ENCODE peak calls at places on chromosomes 2 and 18, in eight cellular contexts. R, U, L, Y, N, X, V and K are unnamed samples.

GRCh38 chr2:162545254-162545653 is 201.3 kb downstream of the GCA start:
- DNase-seq in R (no peak), U (no peak), L (no peak), Y (no peak), N (no peak), X (no peak), V (no peak), K (no peak)

GRCh38 chr18:26322892-26323653 is 96.8 kb downstream of the TAF4B start:
- DNase-seq in R (no peak), U (no peak), L (no peak), Y (no peak), N (no peak), X (no peak), V (no peak), K (no peak)

GRCh38 chr2:223122706-223123265 is 70.8 kb downstream of the KCNE4 start:
- DNase-seq in R (no peak), U (no peak), L (no peak), Y (no peak), N (no peak), X (peak), V (no peak), K (no peak)

GRCh38 chr2:145750074-145750473 is 1230.2 kb upstream of the ZEB2 start:
- DNase-seq in R (no peak), U (no peak), L (no peak), Y (no peak), N (no peak), X (no peak), V (no peak), K (no peak)

GRCh38 chr2:181998045-181998444 is 12.4 kb downstream of the PPP1R1C start:
- DNase-seq in R (no peak), U (no peak), L (no peak), Y (no peak), N (no peak), X (peak), V (no peak), K (no peak)

GRCh38 chr2:214465386-214466146 is 54.7 kb downstream of the VWC2L start:
- DNase-seq in R (no peak), U (peak), L (no peak), Y (no peak), N (no peak), X (no peak), V (no peak), K (no peak)

GRCh38 chr2:145160855-145161254 is 640.9 kb upstream of the ZEB2 start:
- DNase-seq in R (no peak), U (no peak), L (no peak), Y (no peak), N (no peak), X (no peak), V (no peak), K (no peak)

GRCh38 chr2:85796549-85797262 is 42.9 kb downstream of the ATOH8 start:
- DNase-seq in R (peak), U (no peak), L (peak), Y (no peak), N (peak), X (peak), V (no peak), K (peak)

GRCh38 chr18:61581578-61582204 is 248.5 kb downstream of the CDH20 start:
- DNase-seq in R (peak), U (no peak), L (peak), Y (peak), N (peak), X (peak), V (peak), K (peak)

GRCh38 chr2:113842919-113843736 is 46.8 kb upstream of the ACTR3 start:
- DNase-seq in R (peak), U (no peak), L (no peak), Y (no peak), N (no peak), X (no peak), V (no peak), K (no peak)

GRCh38 chr2:27977623-27978312 is 87.2 kb downstream of the BABAM2 start:
- DNase-seq in R (no peak), U (peak), L (no peak), Y (no peak), N (no peak), X (no peak), V (no peak), K (no peak)

GRCh38 chr2:105573910-105574655 is 170.6 kb upstream of the NCK2 start:
- DNase-seq in R (no peak), U (no peak), L (no peak), Y (no peak), N (no peak), X (peak), V (no peak), K (no peak)